ENCODE peak calls at places on chromosome 9, in ten cellular contexts. F, H, R, I, N, K, T, P, L and V are unnamed samples.

GRCh38 chr9:98654247-98654646 is 54.5 kb downstream of the GABBR2 start:
- DNase-seq in F (no peak), H (no peak), R (no peak), I (no peak), N (no peak), K (no peak), T (no peak), P (no peak), L (no peak), V (no peak)

GRCh38 chr9:89543057-89543456 is 45.1 kb upstream of the SEMA4D start:
- DNase-seq in F (no peak), H (no peak), R (no peak), I (no peak), N (no peak), K (no peak), T (no peak), P (no peak), L (no peak), V (no peak)

GRCh38 chr9:129078691-129079503 is 2.0 kb upstream of the DOLPP1 start:
- DNase-seq in F (no peak), H (no peak), R (no peak), I (no peak), N (no peak), K (no peak), T (no peak), P (no peak), L (no peak), V (no peak)

GRCh38 chr9:129888085-129888808 is 53.0 kb downstream of the USP20 start:
- DNase-seq in F (peak; percentile 96), H (peak; percentile 16), R (peak; percentile 86), I (peak; percentile 57), N (peak; percentile 97), K (peak; percentile 77), T (peak; percentile 85), P (no peak), L (no peak), V (peak; percentile 98)

GRCh38 chr9:14389146-14389545 is 75.2 kb upstream of the NFIB start:
- DNase-seq in F (no peak), H (no peak), R (no peak), I (no peak), N (no peak), K (no peak), T (no peak), P (no peak), L (no peak), V (no peak)

GRCh38 chr9:34546834-34547827 is 24.3 kb upstream of the ENHO start:
- DNase-seq in F (peak; percentile 77), H (peak; percentile 84), R (peak; percentile 30), I (peak; percentile 33), N (no peak), K (peak; percentile 61), T (no peak), P (peak; percentile 82), L (peak; percentile 81), V (peak; percentile 9)

GRCh38 chr9:95058795-95059386 is 258.6 kb downstream of the FANCC start:
- DNase-seq in F (no peak), H (no peak), R (no peak), I (no peak), N (no peak), K (no peak), T (no peak), P (no peak), L (no peak), V (no peak)

GRCh38 chr9:10903969-10904368 is 291.2 kb upstream of the PTPRD start:
- DNase-seq in F (no peak), H (peak; percentile 41), R (no peak), I (no peak), N (no peak), K (no peak), T (no peak), P (no peak), L (no peak), V (no peak)

GRCh38 chr9:137492464-137493162 is 33.5 kb upstream of the NSMF start:
- DNase-seq in F (no peak), H (peak; percentile 43), R (no peak), I (peak; percentile 46), N (no peak), K (no peak), T (no peak), P (no peak), L (peak; percentile 60), V (no peak)

GRCh38 chr9:10562581-10563343 is 50.0 kb downstream of the PTPRD start:
- DNase-seq in F (no peak), H (no peak), R (no peak), I (no peak), N (no peak), K (no peak), T (no peak), P (no peak), L (no peak), V (no peak)

GRCh38 chr9:14924821-14925220 is 14.6 kb upstream of the FREM1 start:
- DNase-seq in F (no peak), H (no peak), R (no peak), I (no peak), N (no peak), K (no peak), T (no peak), P (no peak), L (no peak), V (no peak)

GRCh38 chr9:95852059-95853032 is 23.1 kb upstream of the ERCC6L2 start:
- DNase-seq in F (no peak), H (peak; percentile 68), R (no peak), I (peak; percentile 35), N (no peak), K (no peak), T (no peak), P (no peak), L (no peak), V (no peak)

GRCh38 chr9:20832775-20833174 is 148.7 kb downstream of the FOCAD start:
- DNase-seq in F (no peak), H (no peak), R (no peak), I (no peak), N (no peak), K (no peak), T (no peak), P (no peak), L (no peak), V (no peak)

GRCh38 chr9:3285365-3286161 is 240.2 kb downstream of the RFX3 start:
- DNase-seq in F (no peak), H (peak; percentile 52), R (no peak), I (no peak), N (no peak), K (no peak), T (no peak), P (no peak), L (no peak), V (no peak)